ENCODE peak calls at places on chromosome 17, in five cellular contexts. Y, G, R, M and I are unnamed samples.

GRCh38 chr17:45394913-45395568 is 37.6 kb downstream of the ARHGAP27 start:
- DNase-seq in Y (peak; percentile 60), G (peak; percentile 73), R (peak; percentile 74), M (peak; percentile 85), I (peak; percentile 60)

GRCh38 chr17:82493517-82493840 is 26.1 kb upstream of the FOXK2 start:
- DNase-seq in Y (no peak), G (no peak), R (no peak), M (no peak), I (no peak)

GRCh38 chr17:74267579-74267978 is 6.5 kb upstream of the DNAI2 start:
- DNase-seq in Y (no peak), G (no peak), R (no peak), M (no peak), I (no peak)

GRCh38 chr17:73186283-73186682 is 6.6 kb upstream of the COG1 start:
- DNase-seq in Y (no peak), G (no peak), R (no peak), M (no peak), I (no peak)

GRCh38 chr17:36863676-36864075 is 73.6 kb upstream of the LHX1 start:
- DNase-seq in Y (no peak), G (no peak), R (no peak), M (no peak), I (no peak)

GRCh38 chr17:17682737-17683675 is 1.7 kb downstream of the RAI1 start:
- DNase-seq in Y (peak; percentile 88), G (peak; percentile 82), R (peak; percentile 83), M (peak; percentile 67), I (peak; percentile 49)

GRCh38 chr17:27285501-27285900 is 8.4 kb upstream of the WSB1 start:
- DNase-seq in Y (no peak), G (no peak), R (no peak), M (no peak), I (no peak)

GRCh38 chr17:39217734-39218369 is 7.9 kb downstream of the STAC2 start:
- DNase-seq in Y (no peak), G (no peak), R (no peak), M (no peak), I (no peak)

GRCh38 chr17:21419299-21420239 is 43.4 kb downstream of the KCNJ12 start:
- DNase-seq in Y (no peak), G (no peak), R (no peak), M (no peak), I (no peak)

GRCh38 chr17:60445144-60445543 is 22.9 kb downstream of the CHCT1 start:
- DNase-seq in Y (no peak), G (no peak), R (no peak), M (no peak), I (no peak)

GRCh38 chr17:79082311-79083190 is 7.9 kb downstream of the ENGASE start:
- DNase-seq in Y (peak; percentile 41), G (peak; percentile 65), R (peak; percentile 50), M (peak; percentile 81), I (peak; percentile 27)

GRCh38 chr17:19341641-19342610 is 20.6 kb downstream of the B9D1 start:
- DNase-seq in Y (no peak), G (no peak), R (no peak), M (no peak), I (no peak)

GRCh38 chr17:20997711-20998570 is 44.9 kb downstream of the USP22 start:
- DNase-seq in Y (no peak), G (no peak), R (no peak), M (no peak), I (no peak)

GRCh38 chr17:2805961-2806360 is 9.7 kb downstream of the RAP1GAP2 start:
- DNase-seq in Y (no peak), G (no peak), R (no peak), M (no peak), I (no peak)

GRCh38 chr17:75130059-75130631 is 1.4 kb downstream of the NT5C start:
- DNase-seq in Y (no peak), G (peak; percentile 43), R (no peak), M (no peak), I (no peak)

GRCh38 chr17:77479817-77480508 is 339.2 kb downstream of the SEC14L1 start:
- DNase-seq in Y (no peak), G (peak; percentile 47), R (no peak), M (no peak), I (no peak)

GRCh38 chr17:76384987-76385891 is 830 bp downstream of the SPHK1 start:
- DNase-seq in Y (no peak), G (peak; percentile 59), R (peak; percentile 31), M (no peak), I (no peak)

GRCh38 chr17:321386-321941 is 31.1 kb downstream of the RPH3AL start:
- DNase-seq in Y (no peak), G (no peak), R (no peak), M (no peak), I (no peak)

GRCh38 chr17:73595068-73595865 is 49.0 kb downstream of the SDK2 start:
- DNase-seq in Y (peak; percentile 26), G (peak; percentile 74), R (peak; percentile 59), M (peak; percentile 55), I (no peak)

GRCh38 chr17:62822080-62822904 is 14.2 kb upstream of the MARCHF10 start:
- DNase-seq in Y (no peak), G (no peak), R (no peak), M (no peak), I (no peak)

GRCh38 chr17:19992803-19993713 is 15.4 kb upstream of the AKAP10 start:
- DNase-seq in Y (peak; percentile 99), G (peak; percentile 93), R (peak; percentile 90), M (peak; percentile 74), I (peak; percentile 98)

GRCh38 chr17:72901657-72902056 is 190.8 kb downstream of the SLC39A11 start:
- DNase-seq in Y (no peak), G (no peak), R (no peak), M (no peak), I (no peak)

GRCh38 chr17:79036609-79037008 is 12.6 kb downstream of the C1QTNF1 start:
- DNase-seq in Y (no peak), G (no peak), R (no peak), M (no peak), I (no peak)

GRCh38 chr17:79188048-79188447 is 113.4 kb downstream of the ENGASE start:
- DNase-seq in Y (no peak), G (no peak), R (peak; percentile 32), M (peak; percentile 75), I (no peak)

GRCh38 chr17:42288078-42288984 is at the start of gene STAT5A:
- DNase-seq in Y (peak; percentile 60), G (peak; percentile 95), R (peak; percentile 89), M (no peak), I (peak; percentile 36)

GRCh38 chr17:17252149-17252810 is 15.3 kb upstream of the FLCN start:
- DNase-seq in Y (no peak), G (no peak), R (no peak), M (no peak), I (no peak)

GRCh38 chr17:76440722-76441362 is 12.1 kb downstream of the UBE2O start:
- DNase-seq in Y (no peak), G (no peak), R (no peak), M (no peak), I (no peak)

GRCh38 chr17:38864636-38865398 is 5.0 kb upstream of the LASP1 start:
- DNase-seq in Y (peak; percentile 54), G (no peak), R (peak; percentile 30), M (no peak), I (no peak)

GRCh38 chr17:81917565-81918332 is at the start of gene SIRT7:
- DNase-seq in Y (peak; percentile 75), G (peak; percentile 86), R (peak; percentile 79), M (peak; percentile 97), I (peak; percentile 62)

GRCh38 chr17:81833160-81833920 is at the start of gene MCRIP1:
- DNase-seq in Y (peak; percentile 97), G (peak; percentile 98), R (peak; percentile 96), M (peak; percentile 99), I (peak; percentile 90)

GRCh38 chr17:44807817-44808155 is 22.3 kb downstream of the GJC1 start:
- DNase-seq in Y (no peak), G (no peak), R (no peak), M (no peak), I (no peak)